ENCODE peak calls at places on chromosomes 2 and 18, in five cellular contexts. T, D, E, F and U are unnamed samples.

GRCh38 chr2:229254206-229254605 is 16.9 kb downstream of the PID1 start:
- DNase-seq in F (no peak), T (no peak), D (no peak), E (no peak), U (no peak)

GRCh38 chr2:225040862-225041209 is 1.4 kb downstream of the DOCK10 start:
- DNase-seq in E (no peak), D (no peak), F (peak; percentile 41), T (no peak), U (no peak)

GRCh38 chr18:78699516-78699915 is 280.1 kb upstream of the SALL3 start:
- DNase-seq in E (no peak), F (no peak), T (no peak), D (no peak), U (no peak)

GRCh38 chr2:15630121-15630957 is 38.7 kb downstream of the DDX1 start:
- DNase-seq in F (no peak), E (no peak), T (no peak), D (no peak), U (no peak)

GRCh38 chr18:68262697-68263293 is 452.1 kb downstream of the TMX3 start:
- DNase-seq in D (no peak), T (no peak), E (no peak), F (no peak), U (no peak)

GRCh38 chr2:170525566-170525900 is 189.6 kb upstream of the SP5 start:
- DNase-seq in E (no peak), D (no peak), F (no peak), T (no peak), U (peak; percentile 54)

GRCh38 chr18:50970006-50970405 is 2.2 kb downstream of the ELAC1 start:
- DNase-seq in D (no peak), T (no peak), F (no peak), E (no peak), U (peak; percentile 43)

GRCh38 chr2:28137221-28137620 is 246.7 kb downstream of the BABAM2 start:
- DNase-seq in E (no peak), F (no peak), T (no peak), D (no peak), U (no peak)

GRCh38 chr2:50863856-50864255 is 168.1 kb downstream of the NRXN1 start:
- DNase-seq in E (no peak), D (no peak), T (no peak), F (no peak), U (no peak)

GRCh38 chr2:30421551-30422436 is 25.3 kb upstream of the LCLAT1 start:
- DNase-seq in D (peak; percentile 46), F (no peak), E (no peak), T (no peak), U (no peak)

GRCh38 chr2:150586858-150587257 is 99.4 kb upstream of the RND3 start:
- DNase-seq in D (no peak), T (no peak), F (no peak), E (no peak), U (no peak)

GRCh38 chr2:177753682-177754475 is 318.7 kb downstream of the PDE11A start:
- DNase-seq in E (peak; percentile 16), T (no peak), D (peak; percentile 27), F (peak; percentile 84), U (peak; percentile 84)

GRCh38 chr2:100266126-100266525 is 56.2 kb downstream of the LONRF2 start:
- DNase-seq in E (no peak), T (no peak), D (no peak), F (no peak), U (no peak)

GRCh38 chr2:5985551-5986229 is 293.5 kb downstream of the SOX11 start:
- DNase-seq in D (peak; percentile 67), T (no peak), E (no peak), F (no peak), U (no peak)

GRCh38 chr2:74239346-74239745 is 40.9 kb downstream of the MTHFD2 start:
- DNase-seq in T (no peak), F (no peak), D (no peak), E (no peak), U (no peak)

GRCh38 chr2:74372674-74373073 is 7.4 kb downstream of the DCTN1 start:
- DNase-seq in T (no peak), F (no peak), D (no peak), E (no peak), U (no peak)

GRCh38 chr18:10086458-10086857 is 172.6 kb downstream of the VAPA start:
- DNase-seq in E (no peak), T (no peak), D (peak; percentile 56), F (no peak), U (no peak)

GRCh38 chr2:183207110-183207509 is 82.9 kb downstream of the NUP35 start:
- DNase-seq in F (no peak), T (no peak), D (no peak), E (no peak), U (no peak)

GRCh38 chr2:219430633-219431615 is 3.7 kb upstream of the SPEG start:
- DNase-seq in T (no peak), F (peak; percentile 40), E (no peak), D (peak; percentile 63), U (peak; percentile 67)

GRCh38 chr2:21330786-21331391 is 207.1 kb downstream of the TDRD15 start:
- DNase-seq in T (no peak), E (no peak), F (no peak), D (peak; percentile 27), U (no peak)